ENCODE peak calls at places on chromosome 1, in eight cellular contexts. I, A, F, X, T, E, L and M are unnamed samples.

GRCh38 chr1:159054427-159054826 is 22.1 kb downstream of the AIM2 start:
- DNase-seq in I (no peak), A (no peak), F (no peak), X (no peak), T (no peak), E (no peak), L (no peak), M (peak)

GRCh38 chr1:209625791-209626285 is 26.4 kb downstream of the LAMB3 start:
- DNase-seq in I (no peak), A (no peak), F (no peak), X (no peak), T (no peak), E (peak), L (no peak), M (no peak)

GRCh38 chr1:172394167-172394751 is 26.2 kb upstream of the C1orf105 start:
- DNase-seq in I (no peak), A (no peak), F (no peak), X (peak), T (no peak), E (no peak), L (no peak), M (peak)

GRCh38 chr1:115529216-115529897 is 112.4 kb upstream of the VANGL1 start:
- DNase-seq in I (no peak), A (no peak), F (no peak), X (no peak), T (no peak), E (no peak), L (no peak), M (no peak)

GRCh38 chr1:55986003-55986402 is 593.4 kb downstream of the PLPP3 start:
- DNase-seq in I (peak), A (no peak), F (no peak), X (no peak), T (no peak), E (no peak), L (no peak), M (no peak)

GRCh38 chr1:30374400-30375070 is 348.9 kb downstream of the MATN1 start:
- DNase-seq in I (no peak), A (no peak), F (peak), X (no peak), T (no peak), E (no peak), L (no peak), M (no peak)

GRCh38 chr1:64887689-64888217 is 78.6 kb downstream of the JAK1 start:
- DNase-seq in I (no peak), A (no peak), F (no peak), X (no peak), T (no peak), E (no peak), L (no peak), M (no peak)

GRCh38 chr1:24910751-24911650 is 19.1 kb downstream of the RUNX3 start:
- DNase-seq in I (peak), A (no peak), F (peak), X (peak), T (peak), E (peak), L (no peak), M (peak)

GRCh38 chr1:78839704-78840277 is 166.7 kb downstream of the ADGRL4 start:
- DNase-seq in I (peak), A (peak), F (no peak), X (peak), T (peak), E (no peak), L (peak), M (peak)

GRCh38 chr1:43352351-43352705 is 6.5 kb upstream of the CDC20 start:
- DNase-seq in I (no peak), A (no peak), F (no peak), X (no peak), T (no peak), E (no peak), L (peak), M (no peak)

GRCh38 chr1:234743866-234744581 is 134.0 kb upstream of the IRF2BP2 start:
- DNase-seq in I (peak), A (no peak), F (no peak), X (no peak), T (no peak), E (no peak), L (no peak), M (peak)

GRCh38 chr1:194512957-194513356 is 1326.5 kb upstream of the B3GALT2 start:
- DNase-seq in I (peak), A (no peak), F (no peak), X (no peak), T (no peak), E (no peak), L (no peak), M (no peak)

GRCh38 chr1:165543651-165544452 is at the start of gene LRRC52:
- DNase-seq in I (no peak), A (no peak), F (peak), X (no peak), T (no peak), E (peak), L (no peak), M (no peak)

GRCh38 chr1:61568460-61569211 is 156.3 kb downstream of the TM2D1 start:
- DNase-seq in I (no peak), A (no peak), F (no peak), X (no peak), T (no peak), E (no peak), L (peak), M (no peak)

GRCh38 chr1:199851453-199851852 is 176.1 kb upstream of the NR5A2 start:
- DNase-seq in I (no peak), A (no peak), F (no peak), X (no peak), T (no peak), E (no peak), L (no peak), M (no peak)

GRCh38 chr1:3320246-3321152 is 134.0 kb upstream of the ARHGEF16 start:
- DNase-seq in I (no peak), A (peak), F (no peak), X (no peak), T (no peak), E (no peak), L (peak), M (peak)

GRCh38 chr1:68145418-68146126 is 86.8 kb downstream of the WLS start:
- DNase-seq in I (no peak), A (no peak), F (peak), X (peak), T (no peak), E (no peak), L (no peak), M (no peak)

GRCh38 chr1:41626146-41626545 is 141.7 kb upstream of the EDN2 start:
- DNase-seq in I (no peak), A (no peak), F (no peak), X (peak), T (peak), E (peak), L (no peak), M (no peak)

GRCh38 chr1:15173863-15174614 is 20.5 kb downstream of the TMEM51 start:
- DNase-seq in I (no peak), A (no peak), F (no peak), X (no peak), T (no peak), E (no peak), L (peak), M (no peak)

GRCh38 chr1:232853994-232854532 is 48.8 kb downstream of the MAP10 start:
- DNase-seq in I (peak), A (no peak), F (no peak), X (peak), T (no peak), E (no peak), L (no peak), M (peak)

GRCh38 chr1:231192620-231193163 is 30.8 kb downstream of the TRIM67 start:
- DNase-seq in I (peak), A (no peak), F (peak), X (peak), T (no peak), E (no peak), L (no peak), M (peak)

GRCh38 chr1:228842094-228842775 is 107.0 kb downstream of the RHOU start:
- DNase-seq in I (peak), A (peak), F (peak), X (peak), T (no peak), E (peak), L (no peak), M (peak)

GRCh38 chr1:1758692-1759455 is 19.4 kb downstream of the NADK start:
- DNase-seq in I (no peak), A (peak), F (peak), X (peak), T (no peak), E (peak), L (no peak), M (no peak)

GRCh38 chr1:77824083-77824482 is 44.6 kb downstream of the MIGA1 start:
- DNase-seq in I (peak), A (peak), F (no peak), X (peak), T (no peak), E (no peak), L (no peak), M (peak)

GRCh38 chr1:28512058-28512611 is 6.3 kb downstream of the RCC1 start:
- DNase-seq in I (peak), A (no peak), F (no peak), X (no peak), T (no peak), E (no peak), L (no peak), M (peak)

GRCh38 chr1:50704126-50704525 is 255.9 kb downstream of the FAF1 start:
- DNase-seq in I (peak), A (peak), F (no peak), X (peak), T (peak), E (no peak), L (peak), M (peak)

GRCh38 chr1:99680258-99680657 is 34.3 kb downstream of the PALMD start:
- DNase-seq in I (peak), A (no peak), F (no peak), X (peak), T (no peak), E (no peak), L (no peak), M (no peak)

GRCh38 chr1:230105754-230106625 is 39.0 kb downstream of the GALNT2 start:
- DNase-seq in I (peak), A (peak), F (no peak), X (peak), T (no peak), E (no peak), L (no peak), M (peak)

GRCh38 chr1:208068441-208068840 is 157.5 kb upstream of the CD34 start:
- DNase-seq in I (no peak), A (no peak), F (no peak), X (no peak), T (peak), E (no peak), L (no peak), M (no peak)

GRCh38 chr1:237578540-237578939 is 312.2 kb downstream of the ZP4 start:
- DNase-seq in I (no peak), A (no peak), F (no peak), X (no peak), T (no peak), E (no peak), L (no peak), M (no peak)

GRCh38 chr1:103945774-103946173 is 196.1 kb downstream of the AMY1C start:
- DNase-seq in I (no peak), A (no peak), F (no peak), X (no peak), T (no peak), E (no peak), L (no peak), M (no peak)

GRCh38 chr1:103953386-103953785 is 203.7 kb downstream of the AMY1C start:
- DNase-seq in I (no peak), A (no peak), F (no peak), X (no peak), T (no peak), E (no peak), L (no peak), M (no peak)

GRCh38 chr1:103949714-103950113 is 200.0 kb downstream of the AMY1C start:
- DNase-seq in I (no peak), A (no peak), F (no peak), X (no peak), T (no peak), E (no peak), L (no peak), M (no peak)

GRCh38 chr1:103948526-103948925 is 198.8 kb downstream of the AMY1C start:
- DNase-seq in I (peak), A (no peak), F (no peak), X (peak), T (no peak), E (no peak), L (no peak), M (no peak)
- TF ChIP-seq CTCF in I (no peak), A (no peak), F (no peak), X (peak), T (peak), E (peak), L (no peak), M (no peak)

DNA sequence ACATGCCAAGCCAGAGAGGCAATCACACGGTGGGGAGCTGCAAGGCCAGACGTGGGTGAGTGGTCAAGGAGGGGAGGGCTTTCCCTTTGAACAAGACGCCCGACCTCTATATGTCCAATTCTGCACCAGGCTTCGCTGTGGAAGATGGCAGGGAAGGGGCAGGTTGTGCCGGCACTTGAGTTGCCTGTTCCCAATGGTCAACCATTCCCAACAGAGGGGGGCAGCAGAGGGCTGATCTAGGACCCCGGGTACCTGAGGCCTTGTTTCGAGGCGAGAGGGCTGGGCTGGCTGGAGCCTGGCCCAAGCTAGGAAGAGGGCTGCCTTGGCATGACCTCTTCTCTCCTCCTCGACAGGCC is 64.9 kb downstream of the TMEM53 start:
- DNase-seq in I (peak), A (peak), F (peak), X (peak), T (peak), E (peak), L (peak), M (peak)
- TF ChIP-seq CTCF in I (peak), A (peak), F (peak), X (peak), T (peak), E (peak), L (peak), M (peak)

GRCh38 chr1:18681423-18681835 is 50.8 kb downstream of the PAX7 start:
- DNase-seq in I (no peak), A (peak), F (no peak), X (peak), T (no peak), E (no peak), L (peak), M (no peak)

GRCh38 chr1:18686540-18686939 is 55.9 kb downstream of the PAX7 start:
- DNase-seq in I (no peak), A (no peak), F (no peak), X (no peak), T (no peak), E (no peak), L (no peak), M (no peak)

GRCh38 chr1:18676431-18676830 is 45.8 kb downstream of the PAX7 start:
- DNase-seq in I (no peak), A (no peak), F (no peak), X (no peak), T (no peak), E (no peak), L (peak), M (no peak)

GRCh38 chr1:18684306-18684705 is 53.7 kb downstream of the PAX7 start:
- DNase-seq in I (no peak), A (no peak), F (no peak), X (no peak), T (peak), E (no peak), L (no peak), M (no peak)

GRCh38 chr1:18682375-18682774 is 51.7 kb downstream of the PAX7 start:
- DNase-seq in I (no peak), A (no peak), F (no peak), X (no peak), T (no peak), E (no peak), L (no peak), M (no peak)
- TF ChIP-seq CTCF in I (no peak), A (no peak), F (no peak), X (no peak), T (no peak), E (no peak), L (no peak), M (no peak)

DNA sequence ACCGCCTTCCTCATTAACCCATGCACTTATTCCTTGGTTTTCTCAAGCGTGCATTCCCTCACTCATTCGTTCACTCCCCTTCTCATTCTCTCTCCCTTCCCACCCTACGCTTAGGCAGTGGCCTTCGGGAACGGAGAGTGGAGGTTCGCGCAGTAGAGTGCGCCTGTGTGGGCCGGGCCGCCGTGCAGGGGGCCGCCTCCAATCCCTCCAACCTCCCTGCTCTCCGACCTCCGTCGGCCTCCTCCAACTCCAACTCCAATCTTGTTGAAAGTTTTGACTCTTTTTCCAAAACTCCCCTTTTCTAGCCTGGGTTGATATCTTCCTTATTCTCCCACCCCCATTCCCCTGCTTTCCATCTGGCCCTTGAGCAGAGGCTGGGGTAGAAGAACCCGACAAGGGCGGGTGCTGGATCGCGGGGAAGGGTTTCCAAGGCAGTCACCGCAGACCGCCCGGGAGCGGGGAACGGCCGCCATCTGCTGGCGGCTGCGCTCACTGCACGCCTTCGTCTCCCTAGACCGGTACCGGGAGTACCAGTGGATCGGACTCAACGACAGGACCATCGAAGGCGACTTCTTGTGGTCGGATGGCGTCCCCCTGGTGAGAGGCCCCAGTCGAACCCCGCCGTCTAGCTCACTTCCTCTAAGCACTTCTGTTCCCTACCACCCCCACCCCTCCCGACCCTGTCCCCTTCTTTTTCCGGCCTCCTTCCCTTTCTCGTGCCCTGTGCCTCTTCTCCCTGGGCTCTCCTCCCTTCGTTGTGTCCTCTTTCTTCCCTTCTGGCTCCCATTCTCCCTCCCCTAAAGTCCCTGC is 15.4 kb downstream of the BCAN start:
- DNase-seq in I (peak), A (no peak), F (peak), X (peak), T (peak), E (peak), L (peak), M (no peak)
- TF ChIP-seq CTCF in I (peak), A (peak), F (peak), X (peak), T (peak), E (peak), L (peak), M (peak)

GRCh38 chr1:168452329-168452728 is 91.5 kb downstream of the XCL2 start:
- DNase-seq in I (no peak), A (no peak), F (no peak), X (no peak), T (no peak), E (no peak), L (no peak), M (no peak)
- TF ChIP-seq CTCF in I (no peak), A (peak), F (no peak), X (peak), T (no peak), E (no peak), L (peak), M (peak)